ENCODE peak calls at places on chromosome 18, in four cellular contexts. K, Q, L and T are unnamed samples.

GRCh38 chr18:54388203-54389142 is 30.8 kb downstream of the C18orf54 start:
- DNase-seq in K (no peak), Q (peak), L (peak), T (peak)

GRCh38 chr18:74251297-74252031 is 40.3 kb downstream of the CYB5A start:
- DNase-seq in K (no peak), Q (peak), L (no peak), T (peak)

GRCh38 chr18:47748093-47748796 is 182.2 kb downstream of the SMAD2 start:
- DNase-seq in K (no peak), L (no peak), Q (no peak), T (no peak)

GRCh38 chr18:39966275-39966674 is 1988.8 kb upstream of the PIK3C3 start:
- DNase-seq in K (no peak), L (no peak), Q (no peak), T (peak)

GRCh38 chr18:49849331-49850217 is 36.2 kb upstream of the ACAA2 start:
- DNase-seq in Q (peak), L (peak), K (peak), T (peak)

GRCh38 chr18:40867452-40867851 is 1087.6 kb upstream of the PIK3C3 start:
- DNase-seq in L (peak), K (no peak), Q (peak), T (no peak)

GRCh38 chr18:51603111-51603510 is 405.6 kb upstream of the MEX3C start:
- DNase-seq in K (no peak), L (no peak), Q (no peak), T (peak)

GRCh38 chr18:57095884-57096283 is 51.0 kb upstream of the BOD1L2 start:
- DNase-seq in L (no peak), Q (peak), K (no peak), T (no peak)

GRCh38 chr18:53541924-53542323 is 682.5 kb downstream of the MBD2 start:
- DNase-seq in Q (no peak), K (no peak), L (no peak), T (peak)

GRCh38 chr18:46893360-46893759 is 23.9 kb downstream of the PIAS2 start:
- DNase-seq in Q (no peak), L (no peak), K (no peak), T (no peak)

GRCh38 chr18:39647627-39648502 is 2082.3 kb upstream of the CELF4 start:
- DNase-seq in Q (peak), L (peak), K (no peak), T (peak)

GRCh38 chr18:26438980-26439379 is 109.4 kb downstream of the KCTD1 start:
- DNase-seq in Q (no peak), L (no peak), K (no peak), T (no peak)

GRCh38 chr18:10166164-10166807 is 252.5 kb downstream of the VAPA start:
- DNase-seq in K (no peak), L (no peak), Q (no peak), T (no peak)

GRCh38 chr18:34796013-34796657 is 86.0 kb downstream of the DTNA start:
- DNase-seq in Q (no peak), K (no peak), L (no peak), T (no peak)

GRCh38 chr18:70559446-70559845 is 270.6 kb downstream of the SOCS6 start:
- DNase-seq in Q (no peak), L (no peak), K (no peak), T (no peak)

GRCh38 chr18:74796928-74797576 is 199.4 kb downstream of the ZNF407 start:
- DNase-seq in L (peak), Q (peak), K (no peak), T (peak)

GRCh38 chr18:7950380-7951143 is 383.4 kb downstream of the PTPRM start:
- DNase-seq in Q (peak), L (no peak), K (no peak), T (no peak)

GRCh38 chr18:34222025-34222395 is 2.7 kb downstream of the NOL4 start:
- DNase-seq in K (no peak), L (no peak), Q (no peak), T (peak)

GRCh38 chr18:50870138-50870845 is 8.6 kb upstream of the ME2 start:
- DNase-seq in K (no peak), Q (peak), L (no peak), T (peak)

GRCh38 chr18:78145096-78145495 is 834.5 kb upstream of the SALL3 start:
- DNase-seq in L (no peak), Q (no peak), K (no peak), T (no peak)

GRCh38 chr18:33596178-33596854 is 18.3 kb downstream of the ASXL3 start:
- DNase-seq in L (no peak), Q (peak), K (no peak), T (no peak)

GRCh38 chr18:6058941-6059340 is 163.6 kb upstream of the TMEM200C start:
- DNase-seq in Q (no peak), L (peak), K (no peak), T (no peak)

GRCh38 chr18:49669403-49669802 is 107.5 kb downstream of the LIPG start:
- DNase-seq in K (no peak), L (no peak), Q (no peak), T (no peak)

GRCh38 chr18:74459877-74460276 is 2.8 kb upstream of the DIPK1C start:
- DNase-seq in Q (no peak), K (no peak), L (no peak), T (no peak)

GRCh38 chr18:31042391-31043181 is at the start of gene DSC3:
- DNase-seq in Q (peak), L (no peak), K (no peak), T (no peak)

GRCh38 chr18:3354506-3354905 is 92.6 kb downstream of the MYL12B start:
- DNase-seq in Q (no peak), K (no peak), L (no peak), T (no peak)

GRCh38 chr18:58364867-58365533 is 263.9 kb downstream of the ALPK2 start:
- DNase-seq in K (no peak), Q (no peak), L (no peak), T (no peak)

GRCh38 chr18:80009661-80010550 is 21.5 kb upstream of the TXNL4A start:
- DNase-seq in L (peak), Q (peak), K (peak), T (no peak)

GRCh38 chr18:73446502-73446901 is 578.7 kb upstream of the NETO1 start:
- DNase-seq in K (no peak), Q (no peak), L (no peak), T (no peak)

GRCh38 chr18:47745227-47745626 is 185.2 kb downstream of the SMAD2 start:
- DNase-seq in Q (no peak), K (no peak), L (no peak), T (no peak)

GRCh38 chr18:68714707-68715496 is at the start of gene TMX3:
- DNase-seq in K (peak), Q (peak), L (peak), T (peak)

GRCh38 chr18:47507651-47508050 is 256.2 kb upstream of the SKOR2 start:
- DNase-seq in K (no peak), Q (no peak), L (no peak), T (no peak)

GRCh38 chr18:3463052-3463451 is 13.1 kb downstream of the TGIF1 start:
- DNase-seq in L (no peak), Q (no peak), K (no peak), T (peak)

GRCh38 chr18:54932472-54932871 is 26.8 kb downstream of the CCDC68 start:
- DNase-seq in L (no peak), K (no peak), Q (no peak), T (no peak)

GRCh38 chr18:67600181-67600631 is 83.7 kb upstream of the DSEL start:
- DNase-seq in L (peak), K (no peak), Q (peak), T (peak)

GRCh38 chr18:34834897-34835296 is 124.8 kb downstream of the DTNA start:
- DNase-seq in Q (peak), K (no peak), L (no peak), T (no peak)

GRCh38 chr18:64134044-64134757 is 14.7 kb downstream of the LINC00305 start:
- DNase-seq in K (no peak), L (no peak), Q (no peak), T (peak)

GRCh38 chr18:51128533-51128932 is 68.9 kb downstream of the MEX3C start:
- DNase-seq in Q (peak), L (no peak), K (no peak), T (peak)

GRCh38 chr18:79540161-79540913 is 139.3 kb upstream of the CTDP1 start:
- DNase-seq in K (no peak), Q (no peak), L (no peak), T (no peak)

GRCh38 chr18:23183356-23184150 is 48.3 kb downstream of the CABLES1 start:
- DNase-seq in Q (peak), L (peak), K (no peak), T (no peak)
- TF ChIP-seq CTCF in Q (no peak), L (no peak), K (no peak), T (no peak)

GRCh38 chr18:12287131-12287681 is 20.8 kb upstream of the TUBB6 start:
- DNase-seq in K (no peak), L (no peak), Q (no peak), T (no peak)

GRCh38 chr18:12290086-12290485 is 18.0 kb upstream of the TUBB6 start:
- DNase-seq in K (no peak), Q (no peak), L (no peak), T (no peak)

GRCh38 chr18:12288406-12288762 is 19.7 kb upstream of the TUBB6 start:
- DNase-seq in Q (no peak), K (no peak), L (no peak), T (no peak)

GRCh38 chr18:12291161-12291560 is 16.9 kb upstream of the TUBB6 start:
- DNase-seq in Q (no peak), K (no peak), L (no peak), T (no peak)

DNA sequence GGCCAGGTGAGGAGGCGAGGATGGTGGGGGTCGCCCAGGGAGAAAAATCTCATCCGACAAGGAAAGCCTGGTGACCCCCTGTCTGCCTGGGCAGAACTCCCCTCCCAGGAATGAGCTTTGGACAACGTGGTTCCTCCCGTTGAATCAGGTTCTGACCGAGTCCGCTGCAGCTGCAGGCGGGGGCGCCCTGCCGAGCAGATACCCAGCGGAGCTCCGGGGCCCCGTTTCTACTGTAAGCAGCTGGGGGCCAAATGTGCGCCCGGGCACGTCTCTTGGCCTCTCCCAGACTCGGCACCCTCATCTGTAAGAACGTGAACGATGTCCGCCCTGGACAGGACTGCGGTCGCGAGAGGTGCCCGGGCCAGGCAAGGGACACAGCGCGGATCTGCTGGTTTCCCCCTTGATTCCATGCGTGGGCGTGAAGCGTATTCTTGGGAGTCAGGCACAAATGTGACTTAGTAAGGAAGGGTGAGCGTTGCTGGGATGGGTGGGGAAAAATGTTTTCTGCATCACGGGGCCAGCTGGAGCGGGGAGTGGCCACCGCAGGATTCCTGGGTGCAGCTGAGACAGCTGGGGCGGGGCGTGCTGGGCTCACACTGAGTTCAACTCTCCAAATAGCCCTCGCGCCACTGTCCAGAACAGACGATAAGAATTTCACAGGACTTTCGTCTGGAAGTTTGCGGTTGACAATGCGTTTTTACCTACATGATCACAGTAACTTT is 20.2 kb upstream of the TUBB6 start:
- DNase-seq in Q (peak), L (peak), K (peak), T (peak)
- H3K27ac ChIP-seq in Q (peak), L (peak), K (no peak), T (no peak)

GRCh38 chr18:25299899-25300298 is 52.1 kb downstream of the ZNF521 start:
- DNase-seq in K (no peak), L (no peak), Q (no peak), T (no peak)

GRCh38 chr18:25295624-25296138 is 56.3 kb downstream of the ZNF521 start:
- DNase-seq in Q (no peak), K (no peak), L (no peak), T (no peak)

GRCh38 chr18:25298853-25299274 is 53.1 kb downstream of the ZNF521 start:
- DNase-seq in K (no peak), Q (peak), L (peak), T (no peak)

GRCh38 chr18:25300492-25300891 is 51.5 kb downstream of the ZNF521 start:
- DNase-seq in Q (no peak), L (no peak), K (no peak), T (no peak)

DNA sequence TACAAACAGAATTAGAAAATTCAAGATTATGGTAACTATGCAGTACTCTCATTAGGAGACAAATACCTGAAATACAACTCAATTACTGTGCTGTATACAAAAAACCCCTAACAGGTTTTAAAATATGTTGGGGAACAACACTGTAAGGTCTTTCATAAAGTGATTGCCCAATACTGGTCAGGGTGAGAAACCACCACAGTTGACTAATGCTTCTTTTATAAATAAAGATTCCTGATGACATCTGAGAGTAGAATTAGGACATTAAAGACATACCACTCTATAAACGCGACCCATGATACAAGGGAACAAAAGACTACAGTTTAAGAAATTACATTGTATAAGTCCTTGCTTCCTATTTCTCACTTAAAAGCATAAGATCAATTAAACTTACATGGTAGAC is 52.5 kb downstream of the ZNF521 start:
- DNase-seq in Q (peak), L (peak), K (no peak), T (no peak)
- TF ChIP-seq CTCF in Q (no peak), L (no peak), K (no peak), T (no peak)

DNA sequence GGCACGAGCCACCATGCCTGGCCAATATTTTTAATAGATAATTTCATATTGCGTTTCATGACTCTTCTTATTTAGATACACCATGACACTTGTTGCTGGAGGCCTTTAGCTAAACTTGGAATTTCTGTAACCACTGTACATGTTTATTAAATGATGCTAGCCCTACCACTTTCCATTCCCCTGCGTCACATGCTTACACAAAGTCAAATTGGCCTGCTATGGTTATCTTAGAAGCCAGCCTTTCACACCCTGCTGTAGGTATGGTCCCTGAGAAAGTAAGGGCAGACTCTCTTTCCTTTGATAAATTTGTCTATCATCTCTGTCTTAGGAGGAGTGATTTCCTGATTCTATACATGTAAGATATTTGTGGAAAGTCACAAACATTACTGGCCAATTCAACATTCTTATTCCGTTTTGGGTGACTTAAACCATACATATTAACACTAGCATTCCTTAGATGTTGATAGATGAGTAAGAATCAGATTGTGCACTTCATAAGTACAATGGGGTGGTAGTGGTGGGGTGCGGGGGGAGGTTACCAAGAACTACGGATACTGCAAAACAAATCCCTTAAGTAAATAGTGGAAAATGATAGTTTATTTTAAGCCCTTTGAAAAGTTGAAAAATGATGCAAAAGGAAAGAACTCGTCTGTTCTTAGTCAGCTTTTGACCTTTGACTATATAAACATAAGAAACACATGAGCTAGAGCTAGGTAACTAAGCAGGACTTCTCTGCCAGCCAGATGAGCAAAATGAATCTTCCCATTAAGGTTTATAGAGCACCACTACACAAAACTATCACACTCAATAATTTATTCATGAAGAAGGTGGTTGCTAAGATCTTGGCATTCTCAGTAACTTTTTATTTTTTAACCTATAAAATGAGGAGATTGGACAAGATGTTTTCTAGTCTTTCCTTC is 7.9 kb upstream of the NDUFV2 start:
- DNase-seq in K (no peak), L (peak), Q (peak), T (no peak)
- H3K27ac ChIP-seq in K (no peak), L (peak), Q (no peak), T (no peak)

GRCh38 chr18:45805551-45805950 is 19.9 kb upstream of the SIGLEC15 start:
- DNase-seq in K (no peak), L (no peak), Q (peak), T (no peak)

GRCh38 chr18:45806226-45806625 is 19.2 kb upstream of the SIGLEC15 start:
- DNase-seq in Q (peak), K (no peak), L (no peak), T (no peak)

GRCh38 chr18:45802814-45803492 is 22.5 kb upstream of the SIGLEC15 start:
- DNase-seq in K (no peak), Q (peak), L (peak), T (no peak)

DNA sequence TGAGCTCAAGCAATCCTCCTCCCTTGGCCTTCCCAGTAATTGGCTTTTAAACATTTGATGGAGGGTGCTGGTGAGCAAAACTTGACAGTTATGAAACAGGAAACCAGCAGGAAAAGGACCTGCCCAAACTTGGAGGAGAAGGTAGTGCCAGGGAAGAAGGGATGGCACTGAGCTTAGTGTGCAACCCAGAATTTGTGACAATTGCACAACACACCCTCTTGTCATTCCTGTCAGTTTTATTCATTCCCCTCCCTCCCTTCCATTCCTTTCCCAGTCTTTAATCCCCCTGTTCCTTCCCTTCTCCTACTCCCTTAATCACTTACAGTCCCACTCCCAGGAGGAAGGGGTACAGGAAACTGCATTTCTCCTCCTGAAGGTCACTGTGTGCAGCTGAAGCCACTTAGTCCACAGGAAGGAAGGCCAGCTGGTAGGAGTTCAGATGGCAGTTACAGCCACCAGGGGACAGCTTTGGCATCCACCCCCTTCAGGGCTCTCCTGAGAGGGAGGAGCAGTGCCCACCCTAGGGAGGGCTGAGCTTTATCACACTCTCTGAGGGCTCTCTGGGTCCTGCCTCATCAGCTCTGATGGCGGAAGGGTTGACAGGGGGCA is 24.0 kb upstream of the SIGLEC15 start:
- DNase-seq in Q (no peak), L (no peak), K (no peak), T (no peak)
- TF ChIP-seq CTCF in Q (no peak), L (no peak), K (no peak), T (no peak)

DNA sequence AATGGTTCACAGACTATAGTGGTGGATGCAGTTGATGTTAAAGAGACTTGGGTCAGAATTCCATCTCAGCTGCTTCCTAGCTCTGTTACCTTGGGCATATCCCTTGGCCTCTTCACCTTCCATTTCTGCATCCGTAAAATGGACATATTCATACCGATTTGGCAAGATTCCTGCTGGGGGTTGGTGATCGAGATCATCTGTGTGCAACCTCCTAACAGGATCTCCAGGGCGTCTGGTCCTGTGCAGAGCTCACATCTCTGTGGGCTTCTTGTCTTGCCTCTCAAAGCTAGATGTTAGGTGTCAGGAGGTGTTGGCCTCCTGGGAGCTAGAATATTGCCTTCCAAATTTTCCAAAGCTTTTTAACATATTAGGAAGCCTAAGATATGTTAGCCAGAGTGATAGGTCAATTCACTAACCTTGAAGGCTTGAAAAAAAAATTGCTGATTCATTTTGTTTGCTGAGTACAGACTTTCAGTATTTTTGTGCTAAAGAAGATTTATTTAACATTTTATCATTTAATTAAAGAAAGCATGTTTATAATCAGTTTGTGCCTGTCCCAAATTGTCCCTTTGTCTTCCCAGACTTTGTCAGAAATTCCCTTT is 69.7 kb upstream of the ZNF516 start:
- DNase-seq in K (no peak), L (no peak), Q (peak), T (peak)
- H3K27ac ChIP-seq in K (peak), L (peak), Q (peak), T (peak)

GRCh38 chr18:59837586-59837985 is 62.2 kb upstream of the PMAIP1 start:
- DNase-seq in Q (peak), K (no peak), L (no peak), T (peak)

GRCh38 chr18:59835656-59836379 is 64.0 kb upstream of the PMAIP1 start:
- DNase-seq in Q (no peak), L (no peak), K (no peak), T (no peak)

GRCh38 chr18:59839241-59839640 is 60.6 kb upstream of the PMAIP1 start:
- DNase-seq in L (no peak), Q (no peak), K (no peak), T (no peak)

GRCh38 chr18:59842947-59843346 is 56.8 kb upstream of the PMAIP1 start:
- DNase-seq in Q (no peak), K (no peak), L (no peak), T (no peak)

GRCh38 chr18:59839931-59840685 is 59.7 kb upstream of the PMAIP1 start:
- DNase-seq in Q (no peak), K (no peak), L (no peak), T (no peak)
- TF ChIP-seq CTCF in Q (peak), K (no peak), L (peak), T (no peak)